ENCODE peak calls at places on chromosomes 13 and 19, in four cellular contexts. B, J, V and C are unnamed samples.

GRCh38 chr13:27636624-27637288 is 15.1 kb downstream of the POLR1D start:
- ATAC-seq in B (no peak), J (no peak), V (no peak), C (no peak)

GRCh38 chr19:41320185-41320518 is 10.2 kb downstream of the CCDC97 start:
- ATAC-seq in B (no peak), J (no peak), V (no peak), C (no peak)

GRCh38 chr19:37738371-37738770 is 18.8 kb upstream of the ZNF607 start:
- ATAC-seq in B (no peak), J (no peak), V (no peak), C (no peak)

GRCh38 chr13:51811920-51812328 is 8.0 kb upstream of the DHRS12 start:
- ATAC-seq in B (no peak), J (no peak), V (no peak), C (no peak)

GRCh38 chr19:45767881-45768643 is 990 bp downstream of the SIX5 start:
- ATAC-seq in B (no peak), J (no peak), V (no peak), C (no peak)

GRCh38 chr19:6161271-6161850 is 25.9 kb downstream of the ACSBG2 start:
- ATAC-seq in B (peak; percentile 84), J (peak; percentile 13), V (peak; percentile 85), C (peak; percentile 67)

GRCh38 chr13:40618581-40619478 is 47.6 kb downstream of the FOXO1 start:
- ATAC-seq in B (no peak), J (no peak), V (no peak), C (no peak)

GRCh38 chr13:99057310-99057975 is 79.6 kb upstream of the DOCK9 start:
- ATAC-seq in B (no peak), J (peak; percentile 68), V (no peak), C (peak; percentile 73)

GRCh38 chr19:57282011-57282636 is 1.8 kb downstream of the ZNF460 start:
- ATAC-seq in B (no peak), J (no peak), V (no peak), C (no peak)

GRCh38 chr19:39054091-39054470 is 21.7 kb upstream of the FBXO27 start:
- ATAC-seq in B (no peak), J (no peak), V (no peak), C (no peak)

GRCh38 chr13:33070713-33071112 is 54.5 kb downstream of the KL start:
- ATAC-seq in B (no peak), J (no peak), V (no peak), C (no peak)

GRCh38 chr13:113954046-113954841 is 19.6 kb downstream of the C13orf46 start:
- ATAC-seq in B (no peak), J (no peak), V (no peak), C (no peak)

GRCh38 chr19:33508941-33509614 is 12.5 kb downstream of the PEPD start:
- ATAC-seq in B (peak; percentile 46), J (no peak), V (no peak), C (no peak)

GRCh38 chr13:52949744-52950143 is 78.9 kb upstream of the OLFM4 start:
- ATAC-seq in B (no peak), J (peak; percentile 41), V (no peak), C (peak; percentile 29)

GRCh38 chr19:55146078-55146647 is 2.8 kb downstream of the TNNT1 start:
- ATAC-seq in B (no peak), J (no peak), V (peak; percentile 43), C (no peak)

GRCh38 chr13:30396434-30397075 is 25.7 kb upstream of the UBE2L5 start:
- ATAC-seq in B (no peak), J (no peak), V (peak; percentile 25), C (no peak)

GRCh38 chr13:29908917-29909755 is 58.7 kb upstream of the UBL3 start:
- ATAC-seq in B (no peak), J (no peak), V (no peak), C (no peak)